ENCODE peak calls at places on chromosomes 6 and 20, in eight cellular contexts. F, S, P, A, B, M, Z and H are unnamed samples.

GRCh38 chr6:3385660-3386151 is 71.1 kb downstream of the SLC22A23 start:
- DNase-seq in F (peak), S (no peak), P (peak), A (peak), B (no peak), M (no peak), Z (peak), H (no peak)

GRCh38 chr20:37198962-37199660 is 19.8 kb upstream of the MROH8 start:
- DNase-seq in F (no peak), S (no peak), P (no peak), A (no peak), B (no peak), M (no peak), Z (no peak), H (no peak)

GRCh38 chr6:150894935-150895686 is 29.6 kb downstream of the MTHFD1L start:
- DNase-seq in F (no peak), S (peak), P (peak), A (no peak), B (no peak), M (peak), Z (peak), H (no peak)

GRCh38 chr6:145960918-145961604 is 3.1 kb downstream of the SHPRH start:
- DNase-seq in F (peak), S (peak), P (no peak), A (no peak), B (no peak), M (no peak), Z (peak), H (no peak)

GRCh38 chr6:45830441-45831139 is 185.1 kb downstream of the CLIC5 start:
- DNase-seq in F (no peak), S (no peak), P (no peak), A (no peak), B (no peak), M (no peak), Z (no peak), H (no peak)

GRCh38 chr6:69664551-69664950 is 132.3 kb downstream of the LMBRD1 start:
- DNase-seq in F (no peak), S (no peak), P (no peak), A (no peak), B (no peak), M (no peak), Z (no peak), H (no peak)

GRCh38 chr6:154511735-154512097 is 1.2 kb upstream of the CNKSR3 start:
- DNase-seq in F (no peak), S (no peak), P (no peak), A (no peak), B (no peak), M (no peak), Z (no peak), H (no peak)

GRCh38 chr6:105318660-105319059 is 84.2 kb downstream of the PREP start:
- DNase-seq in F (no peak), S (peak), P (no peak), A (no peak), B (no peak), M (no peak), Z (no peak), H (peak)

GRCh38 chr6:95614094-95614493 is 36.8 kb downstream of the MANEA start:
- DNase-seq in F (no peak), S (peak), P (no peak), A (no peak), B (no peak), M (no peak), Z (no peak), H (no peak)

GRCh38 chr6:12119085-12119588 is 107.0 kb downstream of the HIVEP1 start:
- DNase-seq in F (peak), S (no peak), P (no peak), A (no peak), B (no peak), M (no peak), Z (no peak), H (no peak)

GRCh38 chr6:150149146-150149545 is 6.3 kb downstream of the PPP1R14C start:
- DNase-seq in F (peak), S (no peak), P (no peak), A (no peak), B (no peak), M (no peak), Z (no peak), H (no peak)

GRCh38 chr6:128558021-128558420 is 37.6 kb upstream of the PTPRK start:
- DNase-seq in F (no peak), S (no peak), P (no peak), A (no peak), B (no peak), M (no peak), Z (no peak), H (no peak)
- TF ChIP-seq POLR2A in F (no peak), S (no peak), P (no peak), A (no peak), B (no peak), M (no peak), Z (no peak), H (no peak)

GRCh38 chr20:62237772-62238568 is at the start of gene OSBPL2:
- DNase-seq in F (peak), S (peak), P (peak), A (peak), B (peak), M (peak), Z (peak), H (peak)
- TF ChIP-seq POLR2A in F (peak), S (peak), P (no peak), A (no peak), B (peak), M (peak), Z (no peak), H (peak)

GRCh38 chr6:10722820-10723651 is at the start of gene TMEM14C:
- DNase-seq in F (peak), S (peak), P (peak), A (peak), B (peak), M (peak), Z (peak), H (peak)
- TF ChIP-seq POLR2A in F (peak), S (peak), P (peak), A (peak), B (peak), M (peak), Z (peak), H (peak)

DNA sequence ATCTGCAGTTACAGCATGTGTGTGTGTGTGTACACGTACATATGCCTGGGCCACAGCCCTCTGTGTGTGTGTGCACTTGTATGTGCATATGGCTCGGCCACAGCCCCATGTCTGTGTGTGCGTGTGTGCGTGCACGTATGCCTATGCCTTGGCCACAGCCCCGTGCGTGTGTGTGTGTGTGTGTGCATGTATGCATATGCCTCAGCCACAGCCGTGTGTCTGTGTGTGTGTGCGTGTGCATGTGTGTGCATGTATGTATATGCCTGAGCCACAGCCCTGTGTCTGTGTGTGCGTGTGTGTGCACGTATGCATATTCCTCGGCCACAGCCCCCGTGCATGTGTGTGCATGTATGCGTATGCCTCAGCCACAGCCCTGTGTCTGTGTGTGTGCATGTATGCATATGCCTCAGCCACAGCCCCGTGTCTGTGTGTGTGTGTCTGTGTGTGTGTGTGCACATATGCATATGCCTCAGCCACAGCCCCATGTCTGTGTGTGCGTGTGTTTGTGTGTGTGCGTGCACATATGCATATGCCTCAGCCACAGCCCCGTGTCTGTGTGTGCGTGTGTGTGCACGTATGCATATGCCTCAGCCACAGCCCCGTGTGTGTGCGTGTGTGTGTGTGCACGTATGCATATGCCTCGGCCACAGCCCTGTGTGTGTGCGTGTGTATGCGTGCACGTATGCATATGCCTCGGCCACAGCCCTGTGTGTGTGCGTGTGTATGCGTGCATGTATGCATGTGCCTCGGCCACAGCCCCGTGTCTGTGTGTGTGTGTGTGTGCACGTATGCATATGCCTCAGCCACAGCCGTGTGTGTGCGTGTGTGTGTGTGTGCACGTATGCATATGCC is 14.6 kb upstream of the C20orf204 start:
- DNase-seq in F (no peak), S (no peak), P (no peak), A (no peak), B (no peak), M (no peak), Z (no peak), H (no peak)
- TF ChIP-seq POLR2A in F (no peak), S (no peak), P (no peak), A (no peak), B (no peak), M (no peak), Z (no peak), H (no peak)

GRCh38 chr6:108559097-108559883 is 1.4 kb upstream of the FOXO3 start:
- DNase-seq in F (peak), S (peak), P (peak), A (peak), B (peak), M (peak), Z (peak), H (peak)
- TF ChIP-seq POLR2A in F (peak), S (peak), P (peak), A (peak), B (peak), M (peak), Z (peak), H (peak)